ENCODE peak calls at places on chromosomes 1 and 21, in eight cellular contexts. M is stimulated activated CD4-positive, alpha-beta T cell treated with anti-CD3 and anti-CD28 coated beads, Interleukin-4, amount 100 ng/mL, for 4 hours; C is CD4-positive, alpha-beta memory T cell; S is pons; O is fibroblast of the conjunctiva; J is neural progenitor cell; Y is AG09309; I is T-cell. N is an unnamed sample.

GRCh38 chr1:115063238-115063901 is 25.9 kb downstream of the TSPAN2 start:
- DNase-seq in S (no peak), J (no peak), M (no peak), Y (no peak), O (no peak), C (peak; percentile 87), I (peak; percentile 39), N (no peak)

GRCh38 chr21:36235058-36235582 is 78.5 kb downstream of the DOP1B start:
- DNase-seq in Y (no peak), O (no peak), S (no peak), J (peak; percentile 41), C (no peak), I (no peak), M (no peak), N (no peak)

GRCh38 chr1:227234998-227235405 is 83.3 kb downstream of the CDC42BPA start:
- DNase-seq in M (no peak), O (peak; percentile 66), Y (peak; percentile 32), I (no peak), J (peak; percentile 38), S (peak; percentile 77), C (no peak), N (no peak)

GRCh38 chr1:54989473-54989872 is 9.0 kb downstream of the TMEM61 start:
- DNase-seq in M (no peak), J (no peak), S (no peak), Y (no peak), C (no peak), I (no peak), O (no peak), N (no peak)

GRCh38 chr1:94602312-94602711 is 60.8 kb upstream of the F3 start:
- DNase-seq in M (no peak), Y (peak; percentile 50), J (no peak), O (no peak), S (no peak), C (peak; percentile 43), I (peak; percentile 3), N (no peak)

GRCh38 chr1:22710688-22711024 is at the start of gene EPHB2:
- DNase-seq in Y (no peak), S (no peak), M (no peak), J (peak; percentile 82), C (peak; percentile 9), O (no peak), I (no peak), N (no peak)

GRCh38 chr1:158810311-158810710 is 20.8 kb upstream of the MNDA start:
- DNase-seq in C (no peak), M (no peak), J (no peak), I (no peak), O (no peak), Y (no peak), S (no peak), N (no peak)

GRCh38 chr1:227759345-227760300 is 24.4 kb downstream of the SNAP47 start:
- DNase-seq in O (peak; percentile 95), I (no peak), Y (peak; percentile 92), S (no peak), C (no peak), J (no peak), M (no peak), N (no peak)

GRCh38 chr1:218904401-218904800 is 269.3 kb upstream of the LYPLAL1 start:
- DNase-seq in S (no peak), Y (no peak), J (no peak), C (no peak), I (no peak), M (no peak), O (no peak), N (no peak)

GRCh38 chr1:155320661-155321576 is at the start of gene RUSC1:
- DNase-seq in C (peak; percentile 62), M (peak; percentile 72), I (peak; percentile 69), Y (no peak), O (peak; percentile 43), J (peak; percentile 90), S (peak; percentile 58), N (peak; percentile 79)

GRCh38 chr1:81803423-81804103 is 2.8 kb downstream of the ADGRL2 start:
- DNase-seq in J (peak; percentile 83), S (no peak), C (no peak), Y (no peak), O (no peak), I (no peak), M (no peak), N (no peak)

GRCh38 chr1:75618382-75618781 is 7.5 kb upstream of the SLC44A5 start:
- DNase-seq in I (no peak), Y (no peak), J (no peak), C (no peak), S (no peak), M (no peak), O (no peak), N (no peak)

GRCh38 chr1:36328713-36329112 is 5.3 kb upstream of the EVA1B start:
- DNase-seq in M (no peak), I (no peak), Y (no peak), O (no peak), J (no peak), S (no peak), C (no peak), N (no peak)

GRCh38 chr1:178046856-178047255 is 47.0 kb upstream of the RASAL2 start:
- DNase-seq in O (no peak), I (no peak), J (no peak), S (no peak), C (no peak), Y (no peak), M (no peak), N (no peak)

GRCh38 chr1:171814692-171815091 is 26.6 kb upstream of the DNM3 start:
- DNase-seq in M (no peak), Y (peak; percentile 49), S (no peak), I (no peak), J (no peak), C (no peak), O (peak; percentile 42), N (no peak)

GRCh38 chr1:236072001-236072400 is 7.1 kb upstream of the NID1 start:
- DNase-seq in I (no peak), O (no peak), S (no peak), J (no peak), M (no peak), Y (no peak), C (no peak), N (no peak)

GRCh38 chr1:209349372-209350324 is 233.9 kb upstream of the CAMK1G start:
- DNase-seq in O (no peak), Y (no peak), J (peak; percentile 19), C (no peak), I (no peak), S (no peak), M (no peak), N (no peak)

GRCh38 chr1:41483960-41484844 is at the start of gene EDN2:
- DNase-seq in O (no peak), M (no peak), J (peak; percentile 51), C (no peak), I (no peak), S (no peak), Y (no peak), N (no peak)